ENCODE peak calls at places on chromosome 11, in eight cellular contexts. L, C, I, X, U, J, P and Z are unnamed samples.

GRCh38 chr11:76152086-76152658 is 54.1 kb downstream of the WNT11 start:
- DNase-seq in L (peak; percentile 95), C (peak; percentile 10), I (peak; percentile 79), X (peak; percentile 66), U (peak; percentile 83), J (peak; percentile 66), P (peak; percentile 92), Z (peak; percentile 59)

GRCh38 chr11:6321356-6321755 is 1.1 kb upstream of the CAVIN3 start:
- DNase-seq in L (no peak), C (peak; percentile 0), I (no peak), X (no peak), U (no peak), J (no peak), P (no peak), Z (no peak)

GRCh38 chr11:100759106-100759505 is 72.0 kb downstream of the ARHGAP42 start:
- DNase-seq in L (no peak), C (no peak), I (no peak), X (no peak), U (peak; percentile 57), J (no peak), P (no peak), Z (no peak)

GRCh38 chr11:12871788-12872321 is 137.3 kb upstream of the RASSF10 start:
- DNase-seq in L (no peak), C (peak; percentile 44), I (no peak), X (no peak), U (no peak), J (peak; percentile 51), P (no peak), Z (no peak)

GRCh38 chr11:27485930-27486773 is 13.6 kb upstream of the LGR4 start:
- DNase-seq in L (peak; percentile 33), C (peak; percentile 72), I (peak; percentile 54), X (no peak), U (peak; percentile 64), J (peak; percentile 60), P (peak; percentile 49), Z (peak; percentile 33)

GRCh38 chr11:63905179-63905578 is 11.8 kb downstream of the RCOR2 start:
- DNase-seq in L (no peak), C (no peak), I (no peak), X (no peak), U (no peak), J (no peak), P (no peak), Z (no peak)

GRCh38 chr11:45932217-45932616 is 9.8 kb downstream of the LARGE2 start:
- DNase-seq in L (no peak), C (no peak), I (no peak), X (no peak), U (no peak), J (no peak), P (no peak), Z (no peak)

GRCh38 chr11:65493367-65494176 is 5.3 kb upstream of the MALAT1 start:
- DNase-seq in L (no peak), C (peak; percentile 99), I (no peak), X (peak; percentile 12), U (no peak), J (peak; percentile 99), P (peak; percentile 83), Z (no peak)

GRCh38 chr11:24311974-24312373 is 184.9 kb upstream of the LUZP2 start:
- DNase-seq in L (no peak), C (no peak), I (no peak), X (no peak), U (no peak), J (no peak), P (no peak), Z (no peak)

GRCh38 chr11:68998390-68998911 is 14.6 kb downstream of the MRGPRF start:
- DNase-seq in L (no peak), C (no peak), I (no peak), X (no peak), U (peak; percentile 83), J (no peak), P (no peak), Z (peak; percentile 86)

GRCh38 chr11:75428301-75428724 is 4.7 kb downstream of the KLHL35 start:
- DNase-seq in L (peak; percentile 85), C (no peak), I (peak; percentile 81), X (peak; percentile 80), U (peak; percentile 44), J (peak; percentile 93), P (peak; percentile 87), Z (no peak)

GRCh38 chr11:45180158-45180887 is 33.9 kb downstream of the PRDM11 start:
- DNase-seq in L (peak; percentile 34), C (peak; percentile 13), I (no peak), X (peak; percentile 47), U (peak; percentile 75), J (peak; percentile 16), P (peak; percentile 80), Z (peak; percentile 75)

GRCh38 chr11:66906077-66906929 is 49.4 kb downstream of the LRFN4 start:
- DNase-seq in L (no peak), C (no peak), I (no peak), X (no peak), U (no peak), J (peak; percentile 58), P (peak; percentile 41), Z (no peak)

GRCh38 chr11:129960216-129961214 is 42.1 kb downstream of the PRDM10 start:
- DNase-seq in L (peak; percentile 23), C (peak; percentile 90), I (peak; percentile 43), X (no peak), U (no peak), J (peak; percentile 92), P (no peak), Z (no peak)

GRCh38 chr11:111186308-111186967 is 59.1 kb upstream of the POU2AF2 start:
- DNase-seq in L (no peak), C (no peak), I (peak; percentile 74), X (no peak), U (no peak), J (peak; percentile 51), P (no peak), Z (no peak)

GRCh38 chr11:105230586-105230985 is 91.0 kb upstream of the CARD18 start:
- DNase-seq in L (no peak), C (no peak), I (no peak), X (no peak), U (peak; percentile 11), J (peak; percentile 18), P (no peak), Z (no peak)

GRCh38 chr11:108524422-108524821 is 26.2 kb upstream of the POGLUT3 start:
- DNase-seq in L (no peak), C (no peak), I (no peak), X (no peak), U (no peak), J (no peak), P (no peak), Z (no peak)

GRCh38 chr11:122788781-122789535 is 49.3 kb upstream of the CRTAM start:
- DNase-seq in L (no peak), C (no peak), I (no peak), X (no peak), U (no peak), J (no peak), P (no peak), Z (no peak)

GRCh38 chr11:12200359-12201015 is 90.1 kb downstream of the MICAL2 start:
- DNase-seq in L (peak; percentile 65), C (peak; percentile 90), I (no peak), X (no peak), U (no peak), J (peak; percentile 81), P (peak; percentile 68), Z (peak; percentile 77)

GRCh38 chr11:27012254-27012921 is 18.5 kb downstream of the FIBIN start:
- DNase-seq in L (no peak), C (peak; percentile 34), I (peak; percentile 48), X (no peak), U (peak; percentile 14), J (peak; percentile 84), P (no peak), Z (peak; percentile 8)

GRCh38 chr11:1305063-1305495 is 4.4 kb downstream of the TOLLIP start:
- DNase-seq in L (no peak), C (no peak), I (no peak), X (no peak), U (no peak), J (no peak), P (peak; percentile 46), Z (no peak)

GRCh38 chr11:123233280-123233977 is 38.4 kb upstream of the CLMP start:
- DNase-seq in L (no peak), C (no peak), I (peak; percentile 30), X (no peak), U (no peak), J (peak; percentile 51), P (no peak), Z (no peak)

GRCh38 chr11:102798012-102798746 is at the start of gene MMP1:
- DNase-seq in L (no peak), C (peak; percentile 86), I (no peak), X (no peak), U (no peak), J (peak; percentile 38), P (no peak), Z (no peak)

GRCh38 chr11:35227551-35228341 is 88.8 kb downstream of the CD44 start:
- DNase-seq in L (no peak), C (no peak), I (peak; percentile 87), X (no peak), U (no peak), J (peak; percentile 28), P (no peak), Z (no peak)

GRCh38 chr11:43393765-43394355 is 35.1 kb downstream of the TTC17 start:
- DNase-seq in L (no peak), C (no peak), I (no peak), X (no peak), U (peak; percentile 0), J (peak; percentile 64), P (peak; percentile 79), Z (no peak)

GRCh38 chr11:133793271-133793848 is 52.0 kb downstream of the SPATA19 start:
- DNase-seq in L (no peak), C (no peak), I (no peak), X (no peak), U (no peak), J (no peak), P (no peak), Z (no peak)